ENCODE peak calls at places on chromosomes 6 and 20, in seven cellular contexts. One of them, this sample, is unnamed.

GRCh38 chr20:18252597-18253451 is 35.5 kb upstream of the ZNF133 start:
- DNase-seq in GM12865: no peak
- DNase-seq in OCI-LY7: no peak
- DNase-seq in kidney epithelial cell: peak
- DNase-seq in AG10803: no peak
- DNase-seq in heart left ventricle: no peak
- DNase-seq in uterus: no peak
- DNase-seq in this sample: peak

GRCh38 chr6:162090734-162091133 is 636.8 kb downstream of the PRKN start:
- DNase-seq in AG10803: peak
- DNase-seq in GM12865: no peak
- DNase-seq in OCI-LY7: no peak
- DNase-seq in uterus: no peak
- DNase-seq in kidney epithelial cell: peak
- DNase-seq in heart left ventricle: no peak
- DNase-seq in this sample: no peak

GRCh38 chr6:158026054-158026900 is 44.6 kb downstream of the SYNJ2 start:
- DNase-seq in kidney epithelial cell: peak
- DNase-seq in uterus: peak
- DNase-seq in heart left ventricle: peak
- DNase-seq in AG10803: peak
- DNase-seq in OCI-LY7: peak
- DNase-seq in GM12865: peak
- DNase-seq in this sample: peak

GRCh38 chr6:30747300-30747687 is 2.9 kb upstream of the IER3 start:
- DNase-seq in kidney epithelial cell: no peak
- DNase-seq in heart left ventricle: no peak
- DNase-seq in GM12865: no peak
- DNase-seq in OCI-LY7: no peak
- DNase-seq in uterus: no peak
- DNase-seq in AG10803: no peak
- DNase-seq in this sample: no peak

GRCh38 chr20:64041040-64041780 is 5.2 kb downstream of the C20orf204 start:
- DNase-seq in heart left ventricle: no peak
- DNase-seq in GM12865: no peak
- DNase-seq in OCI-LY7: no peak
- DNase-seq in AG10803: peak
- DNase-seq in kidney epithelial cell: no peak
- DNase-seq in uterus: no peak
- DNase-seq in this sample: no peak

GRCh38 chr6:42279144-42279781 is 61.6 kb upstream of the MRPS10 start:
- DNase-seq in GM12865: peak
- DNase-seq in uterus: peak
- DNase-seq in heart left ventricle: no peak
- DNase-seq in AG10803: peak
- DNase-seq in OCI-LY7: peak
- DNase-seq in kidney epithelial cell: no peak
- DNase-seq in this sample: no peak

GRCh38 chr20:3297096-3297411 is 58.1 kb upstream of the SLC4A11 start:
- DNase-seq in heart left ventricle: peak
- DNase-seq in GM12865: no peak
- DNase-seq in kidney epithelial cell: no peak
- DNase-seq in OCI-LY7: no peak
- DNase-seq in AG10803: no peak
- DNase-seq in uterus: no peak
- DNase-seq in this sample: no peak

GRCh38 chr6:225121-225721 is 67.1 kb upstream of the DUSP22 start:
- DNase-seq in kidney epithelial cell: no peak
- DNase-seq in uterus: no peak
- DNase-seq in GM12865: peak
- DNase-seq in AG10803: no peak
- DNase-seq in heart left ventricle: peak
- DNase-seq in OCI-LY7: no peak
- DNase-seq in this sample: no peak

GRCh38 chr20:31717478-31717946 is 5.2 kb downstream of the BCL2L1 start:
- DNase-seq in heart left ventricle: no peak
- DNase-seq in GM12865: peak
- DNase-seq in AG10803: no peak
- DNase-seq in OCI-LY7: no peak
- DNase-seq in uterus: no peak
- DNase-seq in kidney epithelial cell: no peak
- DNase-seq in this sample: no peak

GRCh38 chr6:21200056-21200870 is 393.3 kb upstream of the SOX4 start:
- DNase-seq in uterus: no peak
- DNase-seq in heart left ventricle: no peak
- DNase-seq in OCI-LY7: no peak
- DNase-seq in kidney epithelial cell: no peak
- DNase-seq in AG10803: no peak
- DNase-seq in GM12865: peak
- DNase-seq in this sample: no peak

GRCh38 chr20:60117040-60117439 is 158.8 kb downstream of the CDH26 start:
- DNase-seq in heart left ventricle: no peak
- DNase-seq in GM12865: no peak
- DNase-seq in kidney epithelial cell: no peak
- DNase-seq in uterus: no peak
- DNase-seq in OCI-LY7: no peak
- DNase-seq in AG10803: peak
- DNase-seq in this sample: no peak

GRCh38 chr20:6397115-6397514 is 274.3 kb upstream of the FERMT1 start:
- DNase-seq in AG10803: no peak
- DNase-seq in uterus: no peak
- DNase-seq in heart left ventricle: no peak
- DNase-seq in kidney epithelial cell: no peak
- DNase-seq in OCI-LY7: no peak
- DNase-seq in GM12865: no peak
- DNase-seq in this sample: no peak

GRCh38 chr6:122092366-122092765 is 307.1 kb upstream of the HSF2 start:
- DNase-seq in OCI-LY7: no peak
- DNase-seq in GM12865: no peak
- DNase-seq in AG10803: no peak
- DNase-seq in heart left ventricle: no peak
- DNase-seq in kidney epithelial cell: no peak
- DNase-seq in uterus: no peak
- DNase-seq in this sample: no peak

GRCh38 chr6:130129781-130130246 is 92.9 kb downstream of the SAMD3 start:
- DNase-seq in AG10803: peak
- DNase-seq in kidney epithelial cell: no peak
- DNase-seq in uterus: no peak
- DNase-seq in OCI-LY7: no peak
- DNase-seq in GM12865: no peak
- DNase-seq in heart left ventricle: no peak
- DNase-seq in this sample: no peak

GRCh38 chr20:7272512-7272911 is 505.0 kb downstream of the BMP2 start:
- DNase-seq in heart left ventricle: no peak
- DNase-seq in uterus: no peak
- DNase-seq in GM12865: no peak
- DNase-seq in kidney epithelial cell: no peak
- DNase-seq in OCI-LY7: no peak
- DNase-seq in AG10803: no peak
- DNase-seq in this sample: no peak

GRCh38 chr20:19784511-19785172 is 26.6 kb downstream of the RIN2 start:
- DNase-seq in AG10803: peak
- DNase-seq in OCI-LY7: peak
- DNase-seq in uterus: peak
- DNase-seq in GM12865: peak
- DNase-seq in heart left ventricle: peak
- DNase-seq in kidney epithelial cell: peak
- DNase-seq in this sample: peak

GRCh38 chr6:142846883-142847287 is 98.1 kb downstream of the HIVEP2 start:
- DNase-seq in OCI-LY7: no peak
- DNase-seq in kidney epithelial cell: peak
- DNase-seq in AG10803: peak
- DNase-seq in heart left ventricle: peak
- DNase-seq in GM12865: peak
- DNase-seq in uterus: peak
- DNase-seq in this sample: no peak

GRCh38 chr20:21936261-21936660 is 230.8 kb downstream of the PAX1 start:
- DNase-seq in kidney epithelial cell: no peak
- DNase-seq in heart left ventricle: no peak
- DNase-seq in GM12865: no peak
- DNase-seq in uterus: no peak
- DNase-seq in OCI-LY7: no peak
- DNase-seq in AG10803: no peak
- DNase-seq in this sample: no peak

GRCh38 chr20:11497543-11497942 is 420.1 kb upstream of the BTBD3 start:
- DNase-seq in AG10803: no peak
- DNase-seq in heart left ventricle: no peak
- DNase-seq in kidney epithelial cell: no peak
- DNase-seq in OCI-LY7: no peak
- DNase-seq in uterus: no peak
- DNase-seq in GM12865: no peak
- DNase-seq in this sample: no peak

GRCh38 chr6:33622456-33623431 is 1.6 kb downstream of the ITPR3 start:
- DNase-seq in kidney epithelial cell: no peak
- DNase-seq in uterus: no peak
- DNase-seq in OCI-LY7: no peak
- DNase-seq in heart left ventricle: no peak
- DNase-seq in GM12865: peak
- DNase-seq in AG10803: no peak
- DNase-seq in this sample: no peak

GRCh38 chr20:64116016-64116415 is 8.7 kb upstream of the NPBWR2 start:
- DNase-seq in OCI-LY7: no peak
- DNase-seq in heart left ventricle: no peak
- DNase-seq in GM12865: no peak
- DNase-seq in kidney epithelial cell: no peak
- DNase-seq in uterus: no peak
- DNase-seq in AG10803: no peak
- DNase-seq in this sample: peak

GRCh38 chr6:149963462-149964242 is at the start of gene ULBP1:
- DNase-seq in uterus: peak
- DNase-seq in heart left ventricle: peak
- DNase-seq in kidney epithelial cell: no peak
- DNase-seq in GM12865: peak
- DNase-seq in OCI-LY7: peak
- DNase-seq in AG10803: peak
- DNase-seq in this sample: peak

GRCh38 chr20:34579191-34579661 is 20.7 kb downstream of the MAP1LC3A start:
- DNase-seq in GM12865: no peak
- DNase-seq in kidney epithelial cell: peak
- DNase-seq in uterus: peak
- DNase-seq in OCI-LY7: no peak
- DNase-seq in heart left ventricle: peak
- DNase-seq in AG10803: peak
- DNase-seq in this sample: no peak
- TF ChIP-seq CTCF in GM12865: no peak
- TF ChIP-seq CTCF in kidney epithelial cell: peak
- TF ChIP-seq CTCF in uterus: peak
- TF ChIP-seq CTCF in OCI-LY7: no peak
- TF ChIP-seq CTCF in heart left ventricle: peak
- TF ChIP-seq CTCF in AG10803: peak
- TF ChIP-seq CTCF in this sample: peak

GRCh38 chr20:4862661-4863060 is 138.6 kb downstream of the SLC23A2 start:
- DNase-seq in kidney epithelial cell: no peak
- DNase-seq in OCI-LY7: no peak
- DNase-seq in GM12865: no peak
- DNase-seq in heart left ventricle: no peak
- DNase-seq in uterus: no peak
- DNase-seq in AG10803: no peak
- DNase-seq in this sample: no peak
- H3K4me3 ChIP-seq in kidney epithelial cell: no peak
- H3K4me3 ChIP-seq in OCI-LY7: no peak
- H3K4me3 ChIP-seq in GM12865: no peak
- H3K4me3 ChIP-seq in heart left ventricle: no peak
- H3K4me3 ChIP-seq in uterus: no peak
- H3K4me3 ChIP-seq in AG10803: no peak
- H3K4me3 ChIP-seq in this sample: no peak

GRCh38 chr6:38337819-38338465 is 301.8 kb downstream of the BTBD9 start:
- DNase-seq in OCI-LY7: no peak
- DNase-seq in uterus: no peak
- DNase-seq in GM12865: no peak
- DNase-seq in heart left ventricle: no peak
- DNase-seq in AG10803: peak
- DNase-seq in kidney epithelial cell: no peak
- DNase-seq in this sample: no peak
- TF ChIP-seq CTCF in OCI-LY7: no peak
- TF ChIP-seq CTCF in uterus: no peak
- TF ChIP-seq CTCF in GM12865: no peak
- TF ChIP-seq CTCF in heart left ventricle: no peak
- TF ChIP-seq CTCF in AG10803: peak
- TF ChIP-seq CTCF in kidney epithelial cell: peak
- TF ChIP-seq CTCF in this sample: no peak

GRCh38 chr6:144559865-144560603 is 274.9 kb downstream of the UTRN start:
- DNase-seq in kidney epithelial cell: no peak
- DNase-seq in GM12865: no peak
- DNase-seq in OCI-LY7: no peak
- DNase-seq in uterus: no peak
- DNase-seq in AG10803: no peak
- DNase-seq in heart left ventricle: no peak
- DNase-seq in this sample: no peak
- H3K4me3 ChIP-seq in kidney epithelial cell: no peak
- H3K4me3 ChIP-seq in GM12865: no peak
- H3K4me3 ChIP-seq in OCI-LY7: no peak
- H3K4me3 ChIP-seq in uterus: no peak
- H3K4me3 ChIP-seq in AG10803: no peak
- H3K4me3 ChIP-seq in heart left ventricle: no peak
- H3K4me3 ChIP-seq in this sample: no peak

GRCh38 chr6:41100871-41101287 is 28.1 kb downstream of the NFYA start:
- DNase-seq in AG10803: no peak
- DNase-seq in OCI-LY7: no peak
- DNase-seq in GM12865: no peak
- DNase-seq in uterus: no peak
- DNase-seq in heart left ventricle: peak
- DNase-seq in kidney epithelial cell: no peak
- DNase-seq in this sample: no peak
- TF ChIP-seq CTCF in AG10803: no peak
- TF ChIP-seq CTCF in OCI-LY7: no peak
- TF ChIP-seq CTCF in GM12865: no peak
- TF ChIP-seq CTCF in uterus: no peak
- TF ChIP-seq CTCF in heart left ventricle: no peak
- TF ChIP-seq CTCF in kidney epithelial cell: no peak
- TF ChIP-seq CTCF in this sample: no peak

DNA sequence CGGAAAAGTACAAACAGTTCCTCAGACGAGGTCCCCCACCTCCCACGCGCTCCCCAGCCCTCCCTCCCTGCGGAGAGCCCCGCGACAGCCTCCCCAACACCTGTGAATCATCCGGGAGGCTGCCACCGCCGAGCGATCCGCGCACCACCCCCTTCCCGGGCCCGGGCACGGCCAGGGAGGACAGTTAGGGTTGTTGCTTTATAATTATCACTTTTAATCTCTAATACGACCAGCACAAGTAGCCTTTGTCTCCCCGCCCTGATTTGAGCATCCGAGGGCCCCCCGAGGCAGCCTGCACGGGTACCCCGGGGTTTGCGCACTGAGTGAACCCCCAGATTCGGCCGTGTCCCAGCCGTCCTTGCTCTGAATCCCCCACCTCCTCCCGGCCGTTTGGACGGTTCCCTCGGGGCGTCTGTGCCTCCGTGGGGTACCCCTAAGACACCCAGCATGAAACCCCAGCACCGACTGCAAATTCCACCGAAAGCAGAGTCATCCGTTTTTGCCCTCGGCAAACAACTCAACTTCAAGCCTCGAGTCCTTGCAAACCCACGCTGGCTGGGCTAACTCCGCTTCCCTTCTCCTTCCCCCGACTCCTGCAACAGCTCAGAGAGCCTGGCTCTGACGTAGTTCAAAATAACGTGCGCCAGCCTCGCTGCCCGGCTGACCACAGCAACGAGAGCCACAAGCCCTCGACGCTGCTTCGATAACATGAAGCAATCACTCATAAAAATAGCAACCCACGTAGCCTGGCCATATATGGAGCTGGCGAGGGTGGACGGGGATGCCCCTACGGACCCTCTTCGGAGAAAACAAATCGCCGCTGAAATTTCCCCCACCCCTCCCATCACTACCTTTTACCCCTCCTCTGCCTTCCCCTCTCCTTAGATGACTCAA is 866 bp upstream of the SNAP25 start:
- DNase-seq in kidney epithelial cell: peak
- DNase-seq in uterus: peak
- DNase-seq in heart left ventricle: no peak
- DNase-seq in OCI-LY7: no peak
- DNase-seq in AG10803: peak
- DNase-seq in GM12865: no peak
- DNase-seq in this sample: no peak
- H3K4me3 ChIP-seq in kidney epithelial cell: peak
- H3K4me3 ChIP-seq in uterus: peak
- H3K4me3 ChIP-seq in heart left ventricle: no peak
- H3K4me3 ChIP-seq in OCI-LY7: no peak
- H3K4me3 ChIP-seq in AG10803: peak
- H3K4me3 ChIP-seq in GM12865: no peak
- H3K4me3 ChIP-seq in this sample: peak

This sample was measured in breast epithelium.